ENCODE peak calls at places on chromosomes 6 and 20, in seven cellular contexts. G is mesenchymal stem cell, M is germinal center, L is frontal cortex, O is A172, U is AG04449, E is astrocyte of the spinal cord. R is an unnamed sample.

GRCh38 chr6:159062564-159062945 is 17.8 kb upstream of the TAGAP start:
- DNase-seq in G (no peak), M (peak), L (no peak), O (no peak), U (no peak), E (no peak), R (no peak)

GRCh38 chr20:11711214-11711613 is 206.5 kb upstream of the BTBD3 start:
- DNase-seq in G (no peak), M (no peak), L (no peak), O (no peak), U (no peak), E (no peak), R (no peak)

GRCh38 chr6:56996401-56996800 is 41.5 kb downstream of the BEND6 start:
- DNase-seq in G (no peak), M (no peak), L (no peak), O (no peak), U (no peak), E (no peak), R (no peak)

GRCh38 chr6:126444874-126445273 is 105.0 kb downstream of the CENPW start:
- DNase-seq in G (peak), M (no peak), L (no peak), O (no peak), U (no peak), E (peak), R (no peak)

GRCh38 chr6:33958208-33958862 is 154.5 kb upstream of the MLN start:
- DNase-seq in G (no peak), M (no peak), L (no peak), O (no peak), U (no peak), E (no peak), R (no peak)

GRCh38 chr20:10651227-10651990 is 22.4 kb downstream of the JAG1 start:
- DNase-seq in G (peak), M (no peak), L (no peak), O (peak), U (no peak), E (peak), R (peak)

GRCh38 chr6:169905041-169905807 is 153.8 kb downstream of the ERMARD start:
- DNase-seq in G (peak), M (no peak), L (no peak), O (peak), U (no peak), E (peak), R (peak)

GRCh38 chr6:54916858-54917257 is 70.3 kb downstream of the FAM83B start:
- DNase-seq in G (no peak), M (no peak), L (no peak), O (peak), U (no peak), E (no peak), R (no peak)